ENCODE peak calls at places on chromosomes 11 and 22, in five cellular contexts. H is H9, N is H1, S is mesendoderm, Q is neuronal stem cell. J is an unnamed sample.

GRCh38 chr22:43392385-43392989 is 19.3 kb upstream of the MPPED1 start:
- DNase-seq in Q (no peak), S (no peak), N (no peak), H (no peak), J (no peak)

GRCh38 chr22:19576460-19577421 is 52.5 kb upstream of the CLDN5 start:
- DNase-seq in N (no peak), H (peak), S (peak), Q (no peak), J (peak)

GRCh38 chr11:113304916-113305315 is 9.5 kb upstream of the TTC12 start:
- DNase-seq in N (no peak), H (no peak), Q (no peak), S (no peak), J (no peak)

GRCh38 chr11:35141034-35141433 is 2.1 kb downstream of the CD44 start:
- DNase-seq in N (no peak), S (no peak), H (no peak), Q (no peak), J (peak)

GRCh38 chr11:50174189-50174588 is 141.5 kb downstream of the OR4C45 start:
- DNase-seq in N (no peak), S (no peak), H (no peak), Q (no peak), J (no peak)

GRCh38 chr11:112150517-112150916 is 13.4 kb downstream of the IL18 start:
- DNase-seq in H (no peak), N (no peak), S (no peak), Q (no peak), J (no peak)

GRCh38 chr22:27105142-27106025 is 448.0 kb downstream of the MIAT start:
- DNase-seq in H (no peak), N (no peak), Q (no peak), S (no peak), J (peak)

GRCh38 chr22:19110064-19110458 is 12.2 kb downstream of the DGCR2 start:
- DNase-seq in H (no peak), S (peak), Q (no peak), N (no peak), J (no peak)

GRCh38 chr22:40403651-40404050 is 33.3 kb downstream of the SGSM3 start:
- DNase-seq in H (no peak), Q (no peak), N (no peak), S (no peak), J (no peak)

GRCh38 chr11:122046846-122047245 is 69.2 kb downstream of the BLID start:
- DNase-seq in Q (no peak), S (no peak), H (no peak), N (no peak), J (peak)

GRCh38 chr11:21115999-21116398 is 446.6 kb downstream of the NELL1 start:
- DNase-seq in H (no peak), N (no peak), Q (no peak), S (no peak), J (no peak)

GRCh38 chr11:116404143-116404800 is 368.5 kb downstream of the BUD13 start:
- DNase-seq in H (no peak), Q (no peak), S (no peak), N (no peak), J (no peak)

GRCh38 chr11:94325681-94326080 is 21.3 kb downstream of the IZUMO1R start:
- DNase-seq in H (peak), S (peak), Q (peak), N (peak), J (no peak)

GRCh38 chr22:38730411-38730871 is 24.7 kb downstream of the GTPBP1 start:
- DNase-seq in H (no peak), N (no peak), Q (no peak), S (no peak), J (no peak)

GRCh38 chr11:15507592-15507991 is 392.9 kb downstream of the INSC start:
- DNase-seq in H (no peak), N (no peak), Q (no peak), S (no peak), J (no peak)

GRCh38 chr22:39960791-39961746 is 872 bp downstream of the TMA7B start:
- DNase-seq in H (no peak), S (no peak), Q (no peak), N (no peak), J (peak)

GRCh38 chr11:20060180-20060579 is 100.1 kb downstream of the DBX1 start:
- DNase-seq in N (no peak), Q (no peak), H (no peak), S (no peak), J (no peak)

GRCh38 chr11:75562048-75562835 is at the start of gene SERPINH1:
- DNase-seq in N (no peak), Q (no peak), H (peak), S (peak), J (peak)

GRCh38 chr11:111730871-111731591 is 35.2 kb downstream of the PPP2R1B start:
- DNase-seq in S (no peak), N (no peak), H (no peak), Q (no peak), J (no peak)

GRCh38 chr11:44446341-44446712 is 119.1 kb upstream of the CD82 start:
- DNase-seq in Q (no peak), S (peak), H (no peak), N (no peak), J (no peak)

GRCh38 chr11:65791719-65792213 is 4.9 kb downstream of the OVOL1 start:
- DNase-seq in Q (no peak), S (no peak), N (no peak), H (no peak), J (no peak)

GRCh38 chr11:111540114-111540920 is at the start of gene LAYN:
- DNase-seq in H (peak), Q (peak), S (peak), N (no peak), J (peak)

GRCh38 chr22:24697671-24698082 is 76.8 kb downstream of the PIWIL3 start:
- DNase-seq in N (no peak), H (no peak), Q (no peak), S (no peak), J (no peak)

GRCh38 chr22:24697141-24697540 is 77.4 kb downstream of the PIWIL3 start:
- DNase-seq in H (no peak), N (no peak), S (no peak), Q (no peak), J (no peak)

GRCh38 chr22:24699861-24700260 is 74.7 kb downstream of the PIWIL3 start:
- DNase-seq in N (no peak), Q (no peak), S (no peak), H (no peak), J (no peak)

GRCh38 chr22:24696551-24697001 is 77.9 kb downstream of the PIWIL3 start:
- DNase-seq in N (no peak), H (no peak), S (no peak), Q (no peak), J (no peak)

GRCh38 chr22:24698266-24698926 is 76.1 kb downstream of the PIWIL3 start:
- DNase-seq in S (no peak), Q (no peak), N (no peak), H (no peak), J (no peak)
- H3K4me2 ChIP-seq in S (no peak), Q (no peak), N (no peak), H (no peak), J (no peak)

GRCh38 chr22:47106806-47107205 is 344.4 kb downstream of the TBC1D22A start:
- DNase-seq in S (no peak), H (no peak), N (no peak), Q (no peak), J (no peak)
- H3K18ac ChIP-seq in S (no peak), H (no peak), N (no peak), Q (no peak), J (no peak)

GRCh38 chr22:37660709-37661045 is 2.2 kb downstream of the PDXP start:
- DNase-seq in H (no peak), S (no peak), Q (no peak), N (no peak), J (no peak)
- H3K4ac ChIP-seq in H (no peak), S (no peak), Q (no peak), N (no peak), J (no peak)

GRCh38 chr11:11798586-11799438 is 43.0 kb upstream of the USP47 start:
- DNase-seq in Q (peak), H (no peak), S (peak), N (no peak), J (peak)
- H3K4me2 ChIP-seq in Q (no peak), H (no peak), S (no peak), N (no peak), J (no peak)

DNA sequence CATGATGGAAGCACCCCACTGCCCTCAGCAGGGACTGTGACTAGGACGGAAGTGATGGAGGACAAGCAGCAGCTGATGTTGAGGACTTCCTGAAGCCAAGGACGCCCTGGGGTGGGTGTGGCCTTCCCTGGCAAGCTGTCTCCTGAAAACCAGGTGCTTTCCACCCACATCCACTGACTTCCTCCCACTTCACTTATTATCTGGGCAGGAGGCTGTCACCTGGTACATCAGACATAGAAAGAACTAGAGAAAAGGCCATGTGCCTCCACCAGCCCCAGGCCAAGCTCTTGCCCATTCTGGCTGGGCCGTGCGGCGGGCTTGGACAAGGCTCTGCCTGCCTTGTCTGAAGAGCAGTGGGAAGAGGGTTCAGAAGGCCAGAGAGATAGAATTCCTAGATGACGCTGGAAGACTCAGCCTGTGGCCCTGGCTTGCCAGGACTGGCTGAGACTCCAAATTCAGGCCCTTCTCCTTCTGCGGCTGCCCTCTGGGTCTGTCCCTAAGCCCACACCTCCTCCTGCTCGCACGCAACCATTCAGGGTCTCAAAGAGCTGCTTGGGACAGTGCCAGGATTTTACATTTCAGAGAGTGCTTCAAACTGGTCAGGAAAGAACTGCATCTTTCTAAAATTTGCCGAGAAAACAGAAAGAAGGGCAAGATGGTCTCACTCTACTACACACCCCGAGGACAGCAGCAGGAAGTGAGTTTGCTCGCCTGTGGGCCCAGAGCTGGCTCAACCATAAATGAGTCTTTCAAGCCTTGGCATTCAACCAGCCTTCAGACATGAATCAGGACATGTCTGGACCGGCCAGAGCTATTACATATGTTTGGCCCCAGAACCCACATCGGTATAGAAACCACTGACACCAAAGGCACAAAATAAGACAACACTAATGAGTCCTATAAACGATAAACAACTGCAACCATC is 13.3 kb downstream of the ARHGAP1 start:
- DNase-seq in N (no peak), Q (no peak), H (no peak), S (no peak), J (no peak)
- H3K18ac ChIP-seq in N (no peak), Q (no peak), H (no peak), S (no peak), J (no peak)

DNA sequence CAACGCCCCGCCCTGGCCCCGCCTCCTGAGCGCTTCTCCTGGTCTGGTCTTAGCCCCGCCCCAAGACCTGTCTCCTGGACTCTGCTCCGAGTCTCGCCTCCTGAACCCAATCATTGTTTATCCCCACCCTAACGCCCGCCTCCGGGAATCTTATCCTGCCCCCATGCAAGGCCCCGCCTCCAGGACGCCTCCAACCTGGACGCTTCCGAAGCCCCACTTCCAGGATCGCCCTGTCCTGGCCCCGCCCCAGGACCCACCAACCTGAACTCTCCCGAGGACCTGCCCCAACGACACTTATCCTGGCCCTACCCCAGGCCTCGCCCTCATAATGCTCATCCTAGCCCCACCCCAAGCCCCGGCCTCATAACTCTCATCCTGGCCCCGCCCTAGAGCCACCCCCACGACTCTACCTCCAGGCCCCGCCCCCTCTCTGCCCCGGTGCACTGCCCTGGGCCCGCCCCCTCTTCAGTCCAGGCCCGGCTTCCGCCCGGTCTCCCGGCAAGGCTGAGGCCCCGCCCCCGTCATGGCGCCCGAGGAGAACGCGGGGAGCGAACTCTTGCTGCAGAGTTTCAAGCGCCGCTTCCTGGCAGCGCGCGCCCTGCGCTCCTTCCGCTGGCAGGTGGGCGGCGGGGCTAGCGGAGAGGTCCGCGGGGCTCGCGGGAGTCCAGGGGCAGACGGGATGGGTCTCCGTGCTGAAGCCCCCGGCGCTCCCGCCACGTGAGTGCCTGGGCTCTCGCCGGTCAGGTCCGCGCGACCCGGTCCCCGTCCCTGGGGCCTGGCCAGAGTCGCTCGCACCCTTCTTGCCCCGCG is 45.8 kb upstream of the DEFB108B start:
- DNase-seq in Q (peak), S (peak), H (peak), N (peak), J (peak)
- H3K4ac ChIP-seq in Q (no peak), S (peak), H (no peak), N (no peak), J (peak)

GRCh38 chr11:110196884-110197420 is 99.5 kb downstream of the RDX start:
- DNase-seq in S (no peak), N (no peak), Q (no peak), H (no peak), J (no peak)
- H3K4me2 ChIP-seq in S (no peak), N (no peak), Q (no peak), H (no peak), J (no peak)

GRCh38 chr11:64234840-64235379 is 526 bp downstream of the VEGFB start:
- DNase-seq in H (no peak), S (no peak), Q (no peak), N (no peak), J (peak)
- H3K18ac ChIP-seq in H (no peak), S (peak), Q (peak), N (no peak), J (peak)

DNA sequence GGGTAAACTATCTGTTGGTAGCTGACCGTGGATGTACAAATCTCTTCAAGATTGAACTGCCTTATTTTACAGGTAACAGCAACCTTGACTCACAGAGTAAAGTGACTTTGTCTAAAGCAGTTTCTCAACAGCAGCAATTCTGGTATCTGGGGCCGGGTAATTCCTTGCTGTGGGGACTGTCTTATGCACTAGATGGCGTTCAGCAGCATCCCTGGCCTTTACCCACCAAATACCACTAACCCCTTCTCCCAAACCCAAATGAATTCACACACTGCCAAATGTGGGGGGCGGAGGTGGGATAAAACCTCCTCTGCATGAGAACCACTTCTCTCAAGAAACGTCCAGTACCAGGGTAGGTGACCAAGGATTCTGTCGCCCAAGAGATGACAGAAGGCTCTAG is 1.7 kb upstream of the INCENP start:
- DNase-seq in Q (no peak), S (peak), H (peak), N (no peak), J (peak)
- H3K4ac ChIP-seq in Q (no peak), S (no peak), H (no peak), N (no peak), J (no peak)